ENCODE peak calls at places on chromosomes 16 and 17, in ten cellular contexts. W, H, O, A, B, X, D, Q, G and I are unnamed samples.

GRCh38 chr16:87550510-87550961 is 51.8 kb upstream of the JPH3 start:
- DNase-seq in G (no peak), B (no peak), D (peak), W (no peak), X (no peak), O (no peak), A (no peak), Q (peak), H (no peak), I (no peak)

GRCh38 chr16:46730801-46731690 is 17.1 kb downstream of the MYLK3 start:
- DNase-seq in O (no peak), H (no peak), Q (no peak), G (no peak), A (no peak), B (no peak), X (no peak), D (no peak), W (no peak), I (no peak)

GRCh38 chr16:2328428-2328827 is 12.1 kb downstream of the ABCA3 start:
- DNase-seq in G (no peak), Q (no peak), W (no peak), D (no peak), H (no peak), B (no peak), O (no peak), A (no peak), X (no peak), I (no peak)

GRCh38 chr17:57707892-57708291 is 37.2 kb downstream of the CCDC182 start:
- DNase-seq in W (no peak), B (no peak), D (no peak), G (no peak), O (no peak), X (no peak), Q (no peak), H (no peak), A (no peak), I (no peak)

GRCh38 chr16:1466054-1466453 is 8.8 kb downstream of the CLCN7 start:
- DNase-seq in O (no peak), X (no peak), G (no peak), Q (no peak), A (no peak), D (no peak), H (no peak), B (no peak), W (no peak), I (no peak)

GRCh38 chr16:86285938-86286921 is 224.1 kb upstream of the FOXF1 start:
- DNase-seq in X (no peak), B (no peak), Q (no peak), O (no peak), H (no peak), W (no peak), D (no peak), A (no peak), G (no peak), I (no peak)

GRCh38 chr17:2171725-2172446 is 117.0 kb downstream of the HIC1 start:
- DNase-seq in A (no peak), O (no peak), G (no peak), H (no peak), B (peak), Q (no peak), W (peak), X (no peak), D (no peak), I (peak)

GRCh38 chr17:7560172-7561027 is 1.3 kb upstream of the SENP3 start:
- DNase-seq in O (no peak), B (no peak), X (no peak), A (no peak), H (no peak), D (peak), G (no peak), Q (peak), W (peak), I (no peak)

GRCh38 chr17:46191332-46192210 is 1.7 kb downstream of the KANSL1 start:
- DNase-seq in B (no peak), X (no peak), W (no peak), A (no peak), G (no peak), O (peak), D (peak), Q (peak), H (peak), I (no peak)

GRCh38 chr16:58426095-58426494 is 33.8 kb downstream of the GINS3 start:
- DNase-seq in A (no peak), X (no peak), D (peak), Q (peak), H (no peak), B (no peak), W (no peak), G (peak), O (no peak), I (no peak)

GRCh38 chr17:10932938-10933337 is 95.1 kb upstream of the PIRT start:
- DNase-seq in D (no peak), A (no peak), W (no peak), Q (no peak), H (no peak), X (no peak), G (no peak), B (no peak), O (no peak), I (no peak)

GRCh38 chr17:57834146-57834741 is 15.6 kb downstream of the MRPS23 start:
- DNase-seq in B (no peak), O (peak), W (no peak), X (peak), A (no peak), Q (peak), H (no peak), D (peak), G (no peak), I (no peak)

GRCh38 chr17:83173180-83173996 is 94.0 kb downstream of the METRNL start:
- DNase-seq in D (no peak), O (no peak), G (no peak), H (no peak), A (peak), B (no peak), X (no peak), Q (no peak), W (no peak), I (no peak)

GRCh38 chr16:88019847-88020512 is 68.7 kb downstream of the BANP start:
- DNase-seq in B (no peak), H (no peak), W (no peak), A (no peak), G (no peak), X (no peak), Q (no peak), O (no peak), D (no peak), I (no peak)

GRCh38 chr16:81692571-81692970 is 86.5 kb upstream of the PLCG2 start:
- DNase-seq in X (no peak), W (no peak), O (no peak), A (no peak), B (no peak), D (no peak), G (no peak), Q (no peak), H (no peak), I (no peak)

GRCh38 chr17:71966459-71967313 is 154.1 kb upstream of the SOX9 start:
- DNase-seq in G (no peak), D (no peak), O (no peak), W (no peak), B (no peak), H (no peak), Q (no peak), X (no peak), A (no peak), I (no peak)

GRCh38 chr17:78924481-78925151 is 571 bp downstream of the TIMP2 start:
- DNase-seq in Q (peak), O (peak), H (no peak), A (no peak), D (peak), G (no peak), B (no peak), W (no peak), X (no peak), I (no peak)

GRCh38 chr16:85418978-85419491 is 194.1 kb upstream of the GSE1 start:
- DNase-seq in D (no peak), O (no peak), B (no peak), W (no peak), G (no peak), Q (peak), X (no peak), H (no peak), A (no peak), I (no peak)

GRCh38 chr17:67499673-67500072 is 122.6 kb downstream of the PITPNC1 start:
- DNase-seq in X (no peak), D (no peak), G (no peak), W (no peak), O (no peak), Q (no peak), B (no peak), A (no peak), H (no peak), I (no peak)

GRCh38 chr17:70271200-70271599 is 101.9 kb downstream of the KCNJ2 start:
- DNase-seq in H (no peak), B (no peak), X (no peak), Q (no peak), A (no peak), G (no peak), W (no peak), O (no peak), D (no peak), I (no peak)

GRCh38 chr17:65688307-65688706 is 126.9 kb upstream of the AXIN2 start:
- DNase-seq in D (no peak), X (no peak), G (no peak), Q (no peak), B (no peak), H (no peak), W (no peak), O (peak), A (no peak), I (no peak)

GRCh38 chr17:50120475-50121253 is 9.3 kb downstream of the SAMD14 start:
- DNase-seq in H (no peak), A (no peak), W (no peak), Q (no peak), X (no peak), G (no peak), D (no peak), B (no peak), O (no peak), I (no peak)

GRCh38 chr16:55701442-55702319 is 45.9 kb downstream of the SLC6A2 start:
- DNase-seq in O (peak), W (peak), G (no peak), D (peak), A (no peak), Q (peak), X (peak), B (peak), H (peak), I (no peak)

GRCh38 chr16:58461640-58462039 is 38.3 kb upstream of the NDRG4 start:
- DNase-seq in D (no peak), O (no peak), A (no peak), W (no peak), B (no peak), Q (no peak), G (no peak), X (no peak), H (no peak), I (no peak)

GRCh38 chr17:6437466-6437865 is 2.5 kb upstream of the AIPL1 start:
- DNase-seq in B (no peak), W (no peak), H (peak), O (peak), G (no peak), Q (no peak), X (no peak), D (no peak), A (no peak), I (no peak)

GRCh38 chr16:77711775-77712174 is 10.5 kb upstream of the NUDT7 start:
- DNase-seq in Q (no peak), G (no peak), O (peak), D (no peak), W (no peak), B (no peak), A (no peak), X (no peak), H (no peak), I (no peak)

GRCh38 chr16:85981826-85982562 is 83.0 kb downstream of the IRF8 start:
- DNase-seq in X (no peak), D (no peak), A (no peak), G (no peak), H (no peak), B (no peak), O (no peak), W (no peak), Q (no peak), I (no peak)

GRCh38 chr16:67397451-67397801 is 4.1 kb upstream of the TPPP3 start:
- DNase-seq in G (no peak), A (no peak), O (no peak), Q (no peak), B (no peak), H (no peak), D (no peak), X (no peak), W (no peak), I (no peak)

GRCh38 chr16:48206594-48207242 is 37.4 kb upstream of the LONP2 start:
- DNase-seq in O (no peak), G (no peak), W (no peak), H (no peak), B (no peak), Q (peak), X (no peak), D (peak), A (no peak), I (no peak)

GRCh38 chr16:85563515-85564276 is 49.4 kb upstream of the GSE1 start:
- DNase-seq in A (peak), G (no peak), D (no peak), X (no peak), Q (no peak), H (no peak), B (no peak), O (no peak), W (no peak), I (no peak)

GRCh38 chr16:20798364-20798763 is 7.9 kb downstream of the ERI2 start:
- DNase-seq in H (no peak), O (no peak), D (no peak), Q (no peak), A (no peak), X (no peak), B (no peak), W (no peak), G (no peak), I (no peak)

GRCh38 chr17:246851-247421 is 65.5 kb upstream of the DOC2B start:
- DNase-seq in Q (no peak), A (no peak), G (no peak), W (no peak), O (no peak), H (no peak), X (no peak), B (no peak), D (no peak), I (no peak)

GRCh38 chr17:4908301-4908700 is 5.4 kb upstream of the CHRNE start:
- DNase-seq in D (peak), X (no peak), B (no peak), A (no peak), W (no peak), G (no peak), O (no peak), H (no peak), Q (peak), I (no peak)

GRCh38 chr17:4179071-4179470 is 36.1 kb downstream of the CYB5D2 start:
- DNase-seq in O (no peak), H (no peak), B (no peak), Q (no peak), G (no peak), W (no peak), X (no peak), D (no peak), A (no peak), I (no peak)